ENCODE peak calls at places on chromosomes 1 and 21, in five cellular contexts. G, Y, M, J and Q are unnamed samples.
A peak's percentile ranks its signal among the peaks of the same experiment; 100 is the strongest.

GRCh38 chr1:31795801-31796621 is 19.8 kb downstream of the SPOCD1 start:
- DNase-seq in G (no peak), Y (no peak), M (no peak), J (no peak), Q (peak; percentile 63)

GRCh38 chr1:118154220-118154619 is 30.8 kb downstream of the SPAG17 start:
- DNase-seq in G (no peak), Y (peak; percentile 16), M (no peak), J (no peak), Q (peak; percentile 22)

GRCh38 chr1:93238425-93238824 is 57.9 kb downstream of the CCDC18 start:
- DNase-seq in G (no peak), Y (no peak), M (no peak), J (no peak), Q (no peak)

GRCh38 chr1:10973552-10973951 is 38.9 kb upstream of the TARDBP start:
- DNase-seq in G (no peak), Y (no peak), M (no peak), J (no peak), Q (no peak)

GRCh38 chr1:236659792-236660587 is 26.3 kb upstream of the ACTN2 start:
- DNase-seq in G (no peak), Y (no peak), M (no peak), J (no peak), Q (no peak)

GRCh38 chr1:212566522-212567479 is 41.8 kb upstream of the ATF3 start:
- DNase-seq in G (peak; percentile 17), Y (peak; percentile 70), M (no peak), J (no peak), Q (peak; percentile 56)

GRCh38 chr1:77227383-77227782 is 8.2 kb upstream of the PIGK start:
- DNase-seq in G (peak; percentile 24), Y (no peak), M (no peak), J (no peak), Q (no peak)

GRCh38 chr1:92536593-92537332 is 50.0 kb upstream of the GFI1 start:
- DNase-seq in G (no peak), Y (no peak), M (no peak), J (no peak), Q (no peak)

GRCh38 chr21:17454315-17455027 is 58.4 kb upstream of the CXADR start:
- DNase-seq in G (no peak), Y (peak; percentile 78), M (peak; percentile 78), J (no peak), Q (peak; percentile 78)

GRCh38 chr1:23369335-23370013 is at the start of gene ZNF436:
- DNase-seq in G (peak; percentile 54), Y (peak; percentile 83), M (peak; percentile 30), J (no peak), Q (peak; percentile 54)

GRCh38 chr1:247118946-247119446 is 14.8 kb upstream of the ZNF669 start:
- DNase-seq in G (no peak), Y (peak; percentile 56), M (peak; percentile 54), J (no peak), Q (peak; percentile 77)

GRCh38 chr21:42401164-42401563 is 2.5 kb upstream of the UBASH3A start:
- DNase-seq in G (no peak), Y (no peak), M (no peak), J (no peak), Q (no peak)

GRCh38 chr1:4653796-4654715 is at the start of gene AJAP1:
- DNase-seq in G (no peak), Y (no peak), M (peak; percentile 38), J (no peak), Q (peak; percentile 74)

GRCh38 chr1:62823556-62823955 is 39.6 kb downstream of the ATG4C start:
- DNase-seq in G (no peak), Y (no peak), M (no peak), J (no peak), Q (no peak)

GRCh38 chr1:37478890-37479254 is 4.5 kb downstream of the ZC3H12A start:
- DNase-seq in G (no peak), Y (no peak), M (no peak), J (no peak), Q (no peak)

GRCh38 chr21:19507682-19508260 is 1104.2 kb upstream of the TMPRSS15 start:
- DNase-seq in G (no peak), Y (peak; percentile 11), M (no peak), J (no peak), Q (peak; percentile 59)

GRCh38 chr1:172585348-172585747 is 52.4 kb downstream of the SUCO start:
- DNase-seq in G (no peak), Y (no peak), M (no peak), J (no peak), Q (no peak)

GRCh38 chr1:9717193-9718005 is 65.9 kb downstream of the PIK3CD start:
- DNase-seq in G (peak; percentile 72), Y (no peak), M (no peak), J (no peak), Q (peak; percentile 17)

GRCh38 chr21:46641656-46642055 is 6.2 kb downstream of the PRMT2 start:
- DNase-seq in G (no peak), Y (no peak), M (no peak), J (no peak), Q (no peak)

GRCh38 chr1:93980320-93980744 is 71.1 kb upstream of the GCLM start:
- DNase-seq in G (no peak), Y (no peak), M (peak; percentile 42), J (no peak), Q (peak; percentile 67)

GRCh38 chr1:71565267-71565666 is 484.4 kb upstream of the ZRANB2 start:
- DNase-seq in G (no peak), Y (no peak), M (no peak), J (no peak), Q (no peak)

GRCh38 chr1:170586942-170587593 is 55.1 kb downstream of the GORAB start:
- DNase-seq in G (no peak), Y (no peak), M (no peak), J (no peak), Q (no peak)

GRCh38 chr1:172838681-172839313 is 179.9 kb downstream of the FASLG start:
- DNase-seq in G (no peak), Y (peak; percentile 22), M (no peak), J (no peak), Q (no peak)